ENCODE peak calls at places on chromosomes 3 and 15, in nine cellular contexts. F is brain microvascular endothelial cell; J is NCI-H1092 treated with DMSO at 0.1 percent for 48 hours; O is AG09309; Z is immature natural killer cell; R is central memory CD4-positive, alpha-beta T cell; P is CD8-positive, alpha-beta T cell; G is left ventricle myocardium inferior; B is stimulated activated CD4-positive, alpha-beta T cell treated with anti-CD3 and anti-CD28 coated beads, Interleukin-4, amount 100 ng/mL, for 48 hours. A is an unnamed sample.
A peak's percentile ranks its signal among the peaks of the same experiment; 100 is the strongest.

GRCh38 chr3:193673845-193674244 is 80.8 kb downstream of the OPA1 start:
- DNase-seq in J (no peak), F (no peak), G (no peak), P (no peak), R (no peak), O (no peak), Z (no peak), B (no peak), A (no peak)

GRCh38 chr3:131702156-131702555 is 199.4 kb upstream of the MRPL3 start:
- DNase-seq in O (peak; percentile 13), F (no peak), R (no peak), P (no peak), G (no peak), Z (no peak), J (no peak), B (no peak), A (no peak)

GRCh38 chr15:65833501-65834220 is 35.6 kb upstream of the RAB11A start:
- DNase-seq in R (no peak), G (no peak), B (no peak), Z (no peak), J (peak; percentile 74), P (no peak), O (no peak), F (no peak), A (no peak)

GRCh38 chr3:133834621-133835417 is 29.2 kb downstream of the SRPRB start:
- DNase-seq in B (no peak), Z (no peak), F (no peak), R (no peak), O (no peak), J (no peak), P (peak; percentile 39), G (no peak), A (no peak)

GRCh38 chr15:81163961-81164800 is 30.1 kb downstream of the CFAP161 start:
- DNase-seq in Z (no peak), R (no peak), O (peak; percentile 61), P (no peak), F (peak; percentile 36), J (no peak), B (no peak), G (no peak), A (peak; percentile 73)

GRCh38 chr3:130700541-130700940 is 46.1 kb downstream of the PIK3R4 start:
- DNase-seq in P (no peak), F (no peak), B (no peak), O (no peak), J (no peak), Z (no peak), G (no peak), R (no peak), A (no peak)

GRCh38 chr3:110419096-110419495 is 652.5 kb upstream of the NECTIN3 start:
- DNase-seq in R (no peak), B (no peak), P (no peak), G (no peak), Z (no peak), O (no peak), J (no peak), F (no peak), A (no peak)

GRCh38 chr3:188179006-188179966 is 25.3 kb downstream of the LPP start:
- DNase-seq in G (peak; percentile 27), O (peak; percentile 63), P (no peak), F (no peak), B (no peak), Z (no peak), R (no peak), J (peak; percentile 59), A (no peak)

GRCh38 chr3:16512435-16513140 is 911 bp downstream of the RFTN1 start:
- DNase-seq in R (peak; percentile 33), Z (peak; percentile 51), J (no peak), O (no peak), G (peak; percentile 67), P (peak; percentile 65), B (peak; percentile 34), F (no peak), A (no peak)

GRCh38 chr3:81291586-81291985 is 469.9 kb downstream of the GBE1 start:
- DNase-seq in P (no peak), R (no peak), G (no peak), Z (no peak), O (no peak), B (no peak), F (no peak), J (no peak), A (no peak)

GRCh38 chr3:183449391-183449790 is 21.0 kb upstream of the MCF2L2 start:
- DNase-seq in Z (no peak), P (no peak), R (no peak), F (peak; percentile 42), J (no peak), B (no peak), O (no peak), G (no peak), A (no peak)

GRCh38 chr15:97893988-97894387 is 66.5 kb upstream of the ARRDC4 start:
- DNase-seq in B (no peak), R (no peak), J (no peak), F (no peak), O (no peak), Z (no peak), P (no peak), G (no peak), A (no peak)

GRCh38 chr3:188641076-188641475 is 487.1 kb downstream of the LPP start:
- DNase-seq in B (no peak), P (no peak), F (no peak), R (no peak), J (no peak), G (no peak), Z (no peak), O (no peak), A (no peak)

GRCh38 chr3:11552289-11553264 is 91.1 kb downstream of the VGLL4 start:
- DNase-seq in B (no peak), F (no peak), P (no peak), R (no peak), J (no peak), G (peak; percentile 13), Z (no peak), O (no peak), A (no peak)

GRCh38 chr3:196341142-196341541 is 3.0 kb upstream of the TM4SF19 start:
- DNase-seq in P (no peak), O (peak; percentile 38), F (peak; percentile 72), Z (no peak), G (no peak), J (no peak), B (no peak), R (no peak), A (no peak)

GRCh38 chr15:80095511-80095910 is 36.0 kb downstream of the ZFAND6 start:
- DNase-seq in F (no peak), J (no peak), B (no peak), Z (no peak), O (no peak), R (no peak), G (no peak), P (no peak), A (no peak)

GRCh38 chr15:87403973-87404372 is 852.6 kb downstream of the NTRK3 start:
- DNase-seq in O (no peak), R (no peak), Z (no peak), J (no peak), B (no peak), F (no peak), P (no peak), G (no peak), A (no peak)

GRCh38 chr3:180656406-180656805 is 22.9 kb downstream of the CCDC39 start:
- DNase-seq in F (no peak), P (no peak), Z (no peak), J (no peak), B (no peak), O (no peak), R (no peak), G (no peak), A (no peak)

GRCh38 chr3:71208273-71209095 is 375.0 kb downstream of the FOXP1 start:
- DNase-seq in G (no peak), R (no peak), F (no peak), J (peak; percentile 68), Z (no peak), P (no peak), B (no peak), O (no peak), A (peak; percentile 17)

GRCh38 chr3:40971191-40972168 is 227.8 kb upstream of the CTNNB1 start:
- DNase-seq in Z (peak; percentile 57), P (no peak), F (peak; percentile 99), G (peak; percentile 49), O (peak; percentile 88), J (peak; percentile 54), B (no peak), R (no peak), A (no peak)

GRCh38 chr3:14451844-14452533 is 49.6 kb downstream of the SLC6A6 start:
- DNase-seq in O (peak; percentile 73), R (no peak), J (peak; percentile 12), B (no peak), P (no peak), G (peak; percentile 62), F (peak; percentile 89), Z (no peak), A (no peak)

GRCh38 chr3:30700702-30701321 is 94.4 kb downstream of the TGFBR2 start:
- DNase-seq in P (no peak), J (no peak), G (no peak), R (no peak), O (no peak), Z (no peak), B (no peak), F (no peak), A (no peak)

GRCh38 chr3:64463981-64464380 is 223.8 kb downstream of the ADAMTS9 start:
- DNase-seq in F (no peak), R (no peak), O (no peak), P (no peak), Z (no peak), G (no peak), J (no peak), B (no peak), A (no peak)

GRCh38 chr3:14405120-14405885 is 2.9 kb downstream of the SLC6A6 start:
- DNase-seq in O (no peak), B (no peak), Z (no peak), F (no peak), J (no peak), G (no peak), P (no peak), R (no peak), A (no peak)

GRCh38 chr3:195170521-195170920 is 100.4 kb downstream of the XXYLT1 start:
- DNase-seq in B (no peak), R (no peak), O (no peak), G (no peak), F (no peak), P (no peak), J (no peak), Z (no peak), A (no peak)

GRCh38 chr3:126117786-126118185 is 33.9 kb upstream of the SLC41A3 start:
- DNase-seq in J (no peak), F (no peak), P (peak; percentile 41), R (no peak), O (no peak), B (no peak), G (peak; percentile 12), Z (no peak), A (no peak)

GRCh38 chr3:112604536-112604935 is 36.4 kb downstream of the CCDC80 start:
- DNase-seq in G (no peak), B (no peak), J (no peak), P (no peak), R (no peak), Z (no peak), O (peak; percentile 95), F (peak; percentile 95), A (no peak)

GRCh38 chr3:171374260-171374659 is 85.9 kb downstream of the TNIK start:
- DNase-seq in Z (no peak), G (no peak), B (no peak), J (no peak), R (no peak), F (no peak), P (no peak), O (no peak), A (no peak)

GRCh38 chr3:179450901-179451334 is 352 bp downstream of the GNB4 start:
- DNase-seq in O (no peak), B (no peak), R (peak; percentile 7), J (peak; percentile 3), F (peak; percentile 25), P (peak; percentile 48), G (no peak), Z (no peak), A (no peak)

GRCh38 chr3:138361561-138361971 is 13.2 kb downstream of the MRAS start:
- DNase-seq in F (no peak), R (no peak), O (no peak), Z (no peak), J (no peak), G (no peak), B (no peak), P (no peak), A (no peak)

GRCh38 chr3:98021821-98022220 is 13.3 kb downstream of the GABRR3 start:
- DNase-seq in Z (no peak), R (no peak), B (no peak), O (no peak), P (no peak), G (no peak), F (peak; percentile 6), J (no peak), A (no peak)